ENCODE peak calls at places on chromosomes 7 and 10, in seven cellular contexts. D is body of pancreas, N is psoas muscle, E is spleen, G is neuronal stem cell, R is adrenal gland, X is lower lobe of right lung. S is an unnamed sample. For H3K36me3 and H3K27me3, the result is how much of the 10 kb centered on the place peaks cover.

GRCh38 chr7:127628445-127628844 is 10.5 kb upstream of the PAX4 start:
- DNase-seq in D (no peak), N (no peak), E (no peak), G (no peak), R (no peak), X (no peak), S (no peak)

GRCh38 chr10:49500420-49500819 is 38.5 kb downstream of the ERCC6 start:
- DNase-seq in D (peak), N (no peak), E (no peak), G (no peak), R (no peak), X (no peak), S (no peak)

GRCh38 chr7:15891151-15891842 is 204.8 kb upstream of the MEOX2 start:
- DNase-seq in D (no peak), N (no peak), E (no peak), G (no peak), R (no peak), X (no peak), S (no peak)

GRCh38 chr7:2592375-2592865 is 33.6 kb downstream of the IQCE start:
- DNase-seq in D (no peak), N (no peak), E (no peak), G (no peak), R (no peak), X (no peak), S (no peak)

GRCh38 chr7:158802535-158803199 is 26.6 kb downstream of the ESYT2 start:
- DNase-seq in D (no peak), N (no peak), E (peak), G (no peak), R (no peak), X (no peak), S (no peak)

GRCh38 chr7:37337522-37337921 is 111.1 kb downstream of the ELMO1 start:
- DNase-seq in D (no peak), N (no peak), E (no peak), G (no peak), R (no peak), X (no peak), S (no peak)

GRCh38 chr7:17297243-17297642 is 1.2 kb upstream of the AHR start:
- DNase-seq in D (no peak), N (no peak), E (no peak), G (no peak), R (no peak), X (no peak), S (no peak)

GRCh38 chr7:38855867-38856266 is 53.1 kb downstream of the VPS41 start:
- DNase-seq in D (no peak), N (no peak), E (no peak), G (no peak), R (no peak), X (no peak), S (no peak)

GRCh38 chr10:86304436-86304835 is 62.2 kb downstream of the GRID1 start:
- DNase-seq in D (no peak), N (no peak), E (peak), G (no peak), R (no peak), X (no peak), S (no peak)

DNA sequence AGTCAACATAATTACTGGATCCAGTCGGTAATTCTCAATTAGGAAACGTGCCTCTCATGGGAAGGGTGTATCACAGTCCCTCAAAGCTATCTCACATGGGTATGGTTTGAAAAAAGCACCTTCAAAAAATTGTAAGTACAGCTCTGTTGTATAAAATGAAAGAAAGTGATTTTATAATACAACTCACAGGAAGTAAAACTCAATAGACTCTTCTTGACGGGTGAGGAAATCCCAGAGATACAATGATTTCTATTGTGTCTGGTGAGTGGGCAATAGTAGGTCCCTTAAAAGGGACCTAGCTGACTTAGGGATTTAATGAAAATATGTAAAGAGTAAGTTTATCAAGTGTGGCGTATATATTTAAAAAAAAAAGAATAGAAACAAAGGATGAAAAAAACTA is 27.0 kb downstream of the TASOR2 start:
- DNase-seq in D (no peak), N (no peak), E (no peak), G (no peak), R (no peak), X (no peak), S (no peak)
- H3K4me3 ChIP-seq in D (no peak), N (peak), E (peak), G (no peak), R (no peak), X (peak), S (no peak)

DNA sequence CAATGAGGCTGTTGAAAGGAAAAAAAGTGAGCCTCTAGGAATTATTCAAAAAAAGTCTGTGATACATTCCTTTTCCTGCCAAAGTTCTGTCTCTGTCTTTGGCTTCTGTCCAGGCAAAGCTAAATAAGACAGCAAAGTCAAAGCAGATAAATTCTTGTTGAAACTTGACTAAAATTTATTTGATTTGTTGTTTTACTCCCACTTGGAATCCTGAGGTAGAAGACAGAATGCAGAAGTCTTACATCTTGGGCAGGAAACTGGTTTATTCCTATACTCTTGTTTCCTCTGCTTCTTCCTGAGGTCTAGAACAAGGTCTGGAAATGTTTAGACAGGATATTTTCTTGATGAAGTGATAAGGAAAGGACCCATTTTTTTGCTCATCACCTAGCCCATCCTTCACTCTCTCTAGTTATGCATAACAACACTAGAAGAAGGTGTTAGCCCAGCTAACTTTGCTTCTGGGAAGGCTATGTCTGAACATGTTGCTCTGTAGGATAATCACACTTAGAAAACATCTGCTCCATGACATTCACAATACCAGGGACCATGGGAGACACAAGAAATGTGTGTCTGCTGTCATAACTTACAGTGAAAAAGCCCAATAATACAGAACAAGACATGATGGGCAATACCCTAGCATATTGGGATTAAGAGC is 14.1 kb upstream of the ZNF282 start:
- DNase-seq in D (no peak), N (no peak), E (no peak), G (no peak), R (no peak), X (no peak), S (no peak)
- H3K36me3 ChIP-seq in D (under half), N (half or more), E (under half), G (under half), R (under half), X (half or more), S (half or more)

DNA sequence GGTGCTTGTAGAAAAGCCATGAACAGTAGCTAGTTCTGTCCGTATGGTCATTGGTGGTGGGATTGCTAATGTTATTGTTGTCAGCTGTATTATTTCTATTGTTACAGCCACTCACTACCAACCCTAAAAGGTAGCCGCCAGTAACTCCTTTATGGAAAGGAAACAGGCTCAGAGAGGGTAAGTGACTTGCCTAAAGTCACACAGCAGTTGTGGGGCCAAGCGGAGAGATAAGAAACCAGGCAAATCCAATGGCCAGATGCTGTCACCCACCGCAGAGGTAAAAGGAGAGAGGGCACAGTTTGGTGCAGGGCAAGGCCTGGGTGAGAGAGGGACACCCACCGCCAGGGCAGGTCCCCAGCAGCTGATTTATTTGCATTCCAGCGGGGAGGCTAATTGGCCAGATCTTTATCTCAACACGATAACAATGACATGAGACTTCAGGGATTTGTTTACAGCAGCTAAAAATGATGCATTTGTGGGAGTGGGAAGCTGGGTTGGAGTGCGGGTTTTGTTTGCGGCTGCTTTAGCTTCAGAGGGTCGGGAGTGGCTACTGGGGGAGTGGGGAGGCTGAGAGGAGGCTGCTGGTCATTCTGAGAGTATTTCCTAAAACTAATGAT is 8.6 kb upstream of the NKX2-3 start:
- DNase-seq in D (no peak), N (no peak), E (no peak), G (no peak), R (no peak), X (no peak), S (no peak)
- H3K27me3 ChIP-seq in D (half or more), N (half or more), E (half or more), G (half or more), R (half or more), X (half or more), S (half or more)

GRCh38 chr7:7851991-7852390 is 116.6 kb upstream of the GLCCI1 start:
- DNase-seq in D (no peak), N (no peak), E (no peak), G (no peak), R (no peak), X (no peak), S (no peak)
- H3K4me3 ChIP-seq in D (no peak), N (no peak), E (no peak), G (no peak), R (no peak), X (no peak), S (no peak)

GRCh38 chr10:12819071-12819470 is 182.4 kb downstream of the CCDC3 start:
- DNase-seq in D (no peak), N (no peak), E (no peak), G (no peak), R (no peak), X (no peak), S (no peak)
- H3K36me3 ChIP-seq in D (under half), N (under half), E (under half), G (under half), R (under half), X (under half), S (under half)

GRCh38 chr10:101283762-101284161 is 54.5 kb upstream of the LBX1 start:
- DNase-seq in D (no peak), N (no peak), E (no peak), G (no peak), R (no peak), X (no peak), S (no peak)

GRCh38 chr10:101285519-101286070 is 56.3 kb upstream of the LBX1 start:
- DNase-seq in D (no peak), N (no peak), E (no peak), G (no peak), R (no peak), X (no peak), S (no peak)

GRCh38 chr10:101285093-101285463 is 55.8 kb upstream of the LBX1 start:
- DNase-seq in D (no peak), N (no peak), E (no peak), G (no peak), R (no peak), X (no peak), S (no peak)

GRCh38 chr10:101282937-101283336 is 53.7 kb upstream of the LBX1 start:
- DNase-seq in D (no peak), N (no peak), E (no peak), G (peak), R (no peak), X (no peak), S (no peak)

GRCh38 chr10:101284171-101285092 is 55.2 kb upstream of the LBX1 start:
- DNase-seq in D (no peak), N (no peak), E (no peak), G (no peak), R (no peak), X (no peak), S (no peak)
- H3K27me3 ChIP-seq in D (under half), N (under half), E (half or more), G (under half), R (under half), X (half or more), S (under half)

GRCh38 chr7:105932835-105933477 is 30.1 kb upstream of the CDHR3 start:
- DNase-seq in D (no peak), N (no peak), E (no peak), G (peak), R (no peak), X (no peak), S (no peak)
- H3K4me3 ChIP-seq in D (no peak), N (no peak), E (no peak), G (no peak), R (no peak), X (no peak), S (no peak)

GRCh38 chr7:20892776-20893175 is 106.1 kb upstream of the SP8 start:
- DNase-seq in D (no peak), N (no peak), E (no peak), G (no peak), R (no peak), X (no peak), S (no peak)
- H3K36me3 ChIP-seq in D (under half), N (under half), E (under half), G (under half), R (under half), X (under half), S (under half)